ENCODE peak calls at places on chromosomes 13 and 19, in seven cellular contexts. One of them, this sample, is unnamed.

GRCh38 chr13:46267166-46267565 is 55.4 kb downstream of the LRRC63 start:
- DNase-seq in bronchial epithelial cell: peak; percentile 15
- DNase-seq in breast epithelium: no peak
- DNase-seq in GM20000: no peak
- DNase-seq in cardiac fibroblast: no peak
- DNase-seq in cardiac muscle cell: no peak
- DNase-seq in GM12865: no peak
- DNase-seq in this sample: no peak

GRCh38 chr19:28456708-28457320 is 756.1 kb downstream of the UQCRFS1 start:
- DNase-seq in bronchial epithelial cell: no peak
- DNase-seq in breast epithelium: no peak
- DNase-seq in GM20000: no peak
- DNase-seq in cardiac fibroblast: no peak
- DNase-seq in cardiac muscle cell: no peak
- DNase-seq in GM12865: peak; percentile 14
- DNase-seq in this sample: no peak

GRCh38 chr13:43573361-43573740 is 213.4 kb downstream of the ENOX1 start:
- DNase-seq in bronchial epithelial cell: peak; percentile 40
- DNase-seq in breast epithelium: no peak
- DNase-seq in GM20000: no peak
- DNase-seq in cardiac fibroblast: peak; percentile 46
- DNase-seq in cardiac muscle cell: no peak
- DNase-seq in GM12865: no peak
- DNase-seq in this sample: no peak

GRCh38 chr19:19750842-19751790 is 18.2 kb upstream of the ZNF14 start:
- DNase-seq in bronchial epithelial cell: no peak
- DNase-seq in breast epithelium: no peak
- DNase-seq in GM20000: no peak
- DNase-seq in cardiac fibroblast: no peak
- DNase-seq in cardiac muscle cell: no peak
- DNase-seq in GM12865: no peak
- DNase-seq in this sample: no peak

GRCh38 chr19:51719251-51719901 is 4.4 kb downstream of the HAS1 start:
- DNase-seq in bronchial epithelial cell: no peak
- DNase-seq in breast epithelium: no peak
- DNase-seq in GM20000: no peak
- DNase-seq in cardiac fibroblast: no peak
- DNase-seq in cardiac muscle cell: peak; percentile 15
- DNase-seq in GM12865: no peak
- DNase-seq in this sample: no peak

GRCh38 chr13:31725841-31726240 is 13.5 kb upstream of the RXFP2 start:
- DNase-seq in bronchial epithelial cell: no peak
- DNase-seq in breast epithelium: no peak
- DNase-seq in GM20000: no peak
- DNase-seq in cardiac fibroblast: peak; percentile 25
- DNase-seq in cardiac muscle cell: no peak
- DNase-seq in GM12865: no peak
- DNase-seq in this sample: no peak

GRCh38 chr13:27960362-27961226 is 8.5 kb downstream of the CDX2 start:
- DNase-seq in bronchial epithelial cell: peak; percentile 19
- DNase-seq in breast epithelium: peak; percentile 35
- DNase-seq in GM20000: peak; percentile 83
- DNase-seq in cardiac fibroblast: peak; percentile 35
- DNase-seq in cardiac muscle cell: peak; percentile 50
- DNase-seq in GM12865: peak; percentile 45
- DNase-seq in this sample: peak; percentile 47

GRCh38 chr13:45396548-45397095 is 21.6 kb downstream of the SLC25A30 start:
- DNase-seq in bronchial epithelial cell: no peak
- DNase-seq in breast epithelium: no peak
- DNase-seq in GM20000: no peak
- DNase-seq in cardiac fibroblast: no peak
- DNase-seq in cardiac muscle cell: no peak
- DNase-seq in GM12865: no peak
- DNase-seq in this sample: no peak

GRCh38 chr13:21541271-21541670 is 62.7 kb downstream of the MICU2 start:
- DNase-seq in bronchial epithelial cell: peak; percentile 68
- DNase-seq in breast epithelium: no peak
- DNase-seq in GM20000: no peak
- DNase-seq in cardiac fibroblast: no peak
- DNase-seq in cardiac muscle cell: no peak
- DNase-seq in GM12865: no peak
- DNase-seq in this sample: no peak

GRCh38 chr19:15129856-15130580 is 22.8 kb downstream of the SYDE1 start:
- DNase-seq in bronchial epithelial cell: peak; percentile 86
- DNase-seq in breast epithelium: peak; percentile 48
- DNase-seq in GM20000: no peak
- DNase-seq in cardiac fibroblast: no peak
- DNase-seq in cardiac muscle cell: no peak
- DNase-seq in GM12865: no peak
- DNase-seq in this sample: no peak

GRCh38 chr19:27833031-27833430 is 1379.9 kb downstream of the UQCRFS1 start:
- DNase-seq in bronchial epithelial cell: peak; percentile 71
- DNase-seq in breast epithelium: no peak
- DNase-seq in GM20000: no peak
- DNase-seq in cardiac fibroblast: peak; percentile 7
- DNase-seq in cardiac muscle cell: no peak
- DNase-seq in GM12865: no peak
- DNase-seq in this sample: no peak

GRCh38 chr19:8224394-8225145 is 15.4 kb downstream of the CERS4 start:
- DNase-seq in bronchial epithelial cell: peak; percentile 35
- DNase-seq in breast epithelium: peak; percentile 47
- DNase-seq in GM20000: no peak
- DNase-seq in cardiac fibroblast: peak; percentile 73
- DNase-seq in cardiac muscle cell: no peak
- DNase-seq in GM12865: no peak
- DNase-seq in this sample: no peak

GRCh38 chr19:55554749-55555152 is 9.4 kb upstream of the SBK3 start:
- DNase-seq in bronchial epithelial cell: no peak
- DNase-seq in breast epithelium: no peak
- DNase-seq in GM20000: no peak
- DNase-seq in cardiac fibroblast: no peak
- DNase-seq in cardiac muscle cell: no peak
- DNase-seq in GM12865: no peak
- DNase-seq in this sample: no peak

GRCh38 chr13:101523732-101524131 is 71.3 kb downstream of the ITGBL1 start:
- DNase-seq in bronchial epithelial cell: peak; percentile 69
- DNase-seq in breast epithelium: no peak
- DNase-seq in GM20000: no peak
- DNase-seq in cardiac fibroblast: peak; percentile 88
- DNase-seq in cardiac muscle cell: no peak
- DNase-seq in GM12865: no peak
- DNase-seq in this sample: no peak

GRCh38 chr13:65964672-65965071 is 1265.5 kb downstream of the PCDH9 start:
- DNase-seq in bronchial epithelial cell: peak; percentile 69
- DNase-seq in breast epithelium: no peak
- DNase-seq in GM20000: no peak
- DNase-seq in cardiac fibroblast: peak; percentile 32
- DNase-seq in cardiac muscle cell: no peak
- DNase-seq in GM12865: no peak
- DNase-seq in this sample: no peak

GRCh38 chr13:28355822-28356371 is 139.0 kb downstream of the FLT1 start:
- DNase-seq in bronchial epithelial cell: no peak
- DNase-seq in breast epithelium: no peak
- DNase-seq in GM20000: no peak
- DNase-seq in cardiac fibroblast: peak; percentile 93
- DNase-seq in cardiac muscle cell: no peak
- DNase-seq in GM12865: no peak
- DNase-seq in this sample: peak; percentile 6

GRCh38 chr13:75395056-75395455 is 86.9 kb downstream of the TBC1D4 start:
- DNase-seq in bronchial epithelial cell: no peak
- DNase-seq in breast epithelium: no peak
- DNase-seq in GM20000: peak; percentile 18
- DNase-seq in cardiac fibroblast: no peak
- DNase-seq in cardiac muscle cell: no peak
- DNase-seq in GM12865: no peak
- DNase-seq in this sample: no peak

GRCh38 chr13:99418663-99419140 is 82.6 kb upstream of the TM9SF2 start:
- DNase-seq in bronchial epithelial cell: no peak
- DNase-seq in breast epithelium: no peak
- DNase-seq in GM20000: no peak
- DNase-seq in cardiac fibroblast: no peak
- DNase-seq in cardiac muscle cell: no peak
- DNase-seq in GM12865: no peak
- DNase-seq in this sample: no peak

GRCh38 chr13:39038569-39038898 is 278 bp downstream of the NHLRC3 start:
- DNase-seq in bronchial epithelial cell: no peak
- DNase-seq in breast epithelium: no peak
- DNase-seq in GM20000: peak; percentile 24
- DNase-seq in cardiac fibroblast: peak; percentile 37
- DNase-seq in cardiac muscle cell: no peak
- DNase-seq in GM12865: peak; percentile 73
- DNase-seq in this sample: no peak

DNA sequence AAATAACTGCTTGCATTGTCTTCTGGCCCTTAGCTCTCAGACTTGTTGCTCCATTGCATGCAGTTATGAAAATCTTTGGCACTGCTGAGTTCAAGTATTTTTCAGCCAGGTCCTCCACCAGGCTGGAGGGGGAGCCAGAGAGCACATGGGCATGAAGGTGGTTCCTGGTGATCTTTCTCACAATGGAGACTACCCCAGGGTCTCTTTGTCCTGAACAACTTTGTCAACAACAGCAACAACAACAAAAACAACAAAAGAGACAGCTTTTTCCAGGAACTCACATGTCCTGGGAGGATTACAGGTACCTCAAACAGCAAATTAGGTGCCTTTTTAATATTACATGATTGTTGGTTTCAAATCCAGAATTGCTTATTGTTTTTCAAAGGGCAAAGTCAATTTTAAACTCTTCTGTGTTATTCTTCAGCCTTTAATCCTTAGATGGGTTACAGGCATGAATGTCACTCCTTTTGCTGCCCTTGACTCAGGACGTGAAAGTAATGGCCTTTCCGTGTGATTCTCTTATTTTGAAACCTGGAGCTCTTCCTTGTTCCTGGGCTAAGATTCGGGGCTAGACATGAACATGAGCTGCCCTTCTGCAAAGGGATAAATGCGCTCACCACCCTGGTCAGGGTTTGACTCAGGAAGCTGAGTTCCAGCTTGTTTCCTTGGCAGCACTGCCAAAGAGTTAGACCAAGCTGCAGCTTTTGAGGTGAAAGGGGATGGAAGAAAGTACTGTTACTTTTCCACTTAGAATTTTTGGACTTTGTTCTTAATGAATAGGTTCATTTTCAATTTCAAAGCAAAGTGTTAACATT is 1.8 kb downstream of the RGCC start:
- DNase-seq in bronchial epithelial cell: peak; percentile 65
- DNase-seq in breast epithelium: peak; percentile 28
- DNase-seq in GM20000: peak; percentile 80
- DNase-seq in cardiac fibroblast: peak; percentile 81
- DNase-seq in cardiac muscle cell: peak; percentile 5
- DNase-seq in GM12865: peak; percentile 65
- DNase-seq in this sample: no peak
- TF ChIP-seq CTCF in bronchial epithelial cell: peak; percentile 87
- TF ChIP-seq CTCF in breast epithelium: no peak
- TF ChIP-seq CTCF in GM20000: peak; percentile 80
- TF ChIP-seq CTCF in cardiac fibroblast: peak; percentile 90
- TF ChIP-seq CTCF in cardiac muscle cell: peak; percentile 80
- TF ChIP-seq CTCF in GM12865: peak; percentile 79
- TF ChIP-seq CTCF in this sample: peak; percentile 93

GRCh38 chr19:29775575-29775900 is 36.3 kb upstream of the CCNE1 start:
- DNase-seq in bronchial epithelial cell: no peak
- DNase-seq in breast epithelium: no peak
- DNase-seq in GM20000: no peak
- DNase-seq in cardiac fibroblast: no peak
- DNase-seq in cardiac muscle cell: no peak
- DNase-seq in GM12865: no peak
- DNase-seq in this sample: no peak

GRCh38 chr19:29781582-29782580 is 29.9 kb upstream of the CCNE1 start:
- DNase-seq in bronchial epithelial cell: no peak
- DNase-seq in breast epithelium: no peak
- DNase-seq in GM20000: no peak
- DNase-seq in cardiac fibroblast: no peak
- DNase-seq in cardiac muscle cell: no peak
- DNase-seq in GM12865: no peak
- DNase-seq in this sample: no peak

GRCh38 chr19:29783627-29784190 is 28.1 kb upstream of the CCNE1 start:
- DNase-seq in bronchial epithelial cell: no peak
- DNase-seq in breast epithelium: no peak
- DNase-seq in GM20000: no peak
- DNase-seq in cardiac fibroblast: no peak
- DNase-seq in cardiac muscle cell: no peak
- DNase-seq in GM12865: no peak
- DNase-seq in this sample: no peak

GRCh38 chr19:29777916-29778315 is 33.9 kb upstream of the CCNE1 start:
- DNase-seq in bronchial epithelial cell: no peak
- DNase-seq in breast epithelium: no peak
- DNase-seq in GM20000: no peak
- DNase-seq in cardiac fibroblast: no peak
- DNase-seq in cardiac muscle cell: no peak
- DNase-seq in GM12865: no peak
- DNase-seq in this sample: no peak

DNA sequence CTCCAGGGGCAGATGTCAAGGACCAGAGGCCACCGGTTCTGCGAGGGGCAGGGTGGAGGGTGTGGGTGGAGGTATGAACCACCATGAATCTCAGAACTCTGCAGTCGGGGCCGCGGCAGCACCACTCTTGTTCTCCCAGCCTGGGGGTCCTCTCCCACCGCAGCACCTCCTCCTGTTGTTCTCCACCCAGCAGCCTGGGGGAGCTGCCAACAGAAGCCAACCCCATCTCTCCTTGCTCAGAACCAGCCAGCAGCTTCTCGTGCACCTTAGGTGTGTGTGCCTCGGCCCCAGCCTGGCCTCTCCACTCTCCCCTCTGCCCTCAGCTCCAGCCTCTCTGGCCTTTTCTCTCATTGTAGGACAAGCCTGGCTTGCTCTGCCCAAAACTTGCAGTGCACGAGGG is 31.9 kb upstream of the CCNE1 start:
- DNase-seq in bronchial epithelial cell: no peak
- DNase-seq in breast epithelium: no peak
- DNase-seq in GM20000: no peak
- DNase-seq in cardiac fibroblast: no peak
- DNase-seq in cardiac muscle cell: peak; percentile 7
- DNase-seq in GM12865: peak; percentile 24
- DNase-seq in this sample: no peak
- TF ChIP-seq CTCF in bronchial epithelial cell: no peak
- TF ChIP-seq CTCF in breast epithelium: no peak
- TF ChIP-seq CTCF in GM20000: no peak
- TF ChIP-seq CTCF in cardiac fibroblast: no peak
- TF ChIP-seq CTCF in cardiac muscle cell: no peak
- TF ChIP-seq CTCF in GM12865: peak; percentile 11
- TF ChIP-seq CTCF in this sample: peak; percentile 36

GRCh38 chr19:39502640-39503417 is 4.1 kb downstream of the DLL3 start:
- DNase-seq in bronchial epithelial cell: peak; percentile 29
- DNase-seq in breast epithelium: no peak
- DNase-seq in GM20000: peak; percentile 94
- DNase-seq in cardiac fibroblast: peak; percentile 74
- DNase-seq in cardiac muscle cell: peak; percentile 82
- DNase-seq in GM12865: peak; percentile 85
- DNase-seq in this sample: peak; percentile 89
- TF ChIP-seq CTCF in bronchial epithelial cell: peak; percentile 79
- TF ChIP-seq CTCF in breast epithelium: no peak
- TF ChIP-seq CTCF in GM20000: peak; percentile 93
- TF ChIP-seq CTCF in cardiac fibroblast: peak; percentile 26
- TF ChIP-seq CTCF in cardiac muscle cell: peak; percentile 57
- TF ChIP-seq CTCF in GM12865: peak; percentile 79
- TF ChIP-seq CTCF in this sample: peak; percentile 61

DNA sequence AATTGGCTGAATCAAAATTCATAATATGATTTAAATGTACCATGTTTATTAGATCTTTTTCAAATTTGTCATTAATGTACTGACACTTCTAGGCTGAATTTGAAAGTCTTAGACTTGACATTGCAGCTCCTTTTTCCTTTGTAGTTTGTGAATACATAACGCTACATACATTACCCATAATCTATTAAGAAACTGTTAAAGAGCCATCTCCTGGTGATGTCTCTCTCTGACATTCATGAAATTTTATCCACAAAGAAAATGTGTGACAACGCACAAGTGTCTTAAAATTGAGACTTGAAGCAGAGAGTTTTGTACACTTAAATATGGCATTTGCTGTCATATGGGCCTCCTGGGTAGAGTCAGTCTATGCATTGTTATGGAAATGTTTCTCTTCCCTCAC is 320.2 kb upstream of the ARGLU1 start:
- DNase-seq in bronchial epithelial cell: no peak
- DNase-seq in breast epithelium: no peak
- DNase-seq in GM20000: no peak
- DNase-seq in cardiac fibroblast: no peak
- DNase-seq in cardiac muscle cell: no peak
- DNase-seq in GM12865: no peak
- DNase-seq in this sample: no peak
- TF ChIP-seq CTCF in bronchial epithelial cell: no peak
- TF ChIP-seq CTCF in breast epithelium: no peak
- TF ChIP-seq CTCF in GM20000: no peak
- TF ChIP-seq CTCF in cardiac fibroblast: no peak
- TF ChIP-seq CTCF in cardiac muscle cell: no peak
- TF ChIP-seq CTCF in GM12865: no peak
- TF ChIP-seq CTCF in this sample: no peak